ENCODE peak calls at places on chromosomes 2 and 18, in six cellular contexts. T is kidney epithelial cell, L is WERI-Rb-1, V is uterus, M is A549, O is fibroblast of pulmonary artery. K is an unnamed sample.

GRCh38 chr2:171957061-171957460 is 34.8 kb downstream of the HAT1 start:
- DNase-seq in T (no peak), L (no peak), V (no peak), M (no peak), O (peak), K (peak)

GRCh38 chr2:160076935-160077334 is 14.5 kb upstream of the PLA2R1 start:
- DNase-seq in T (no peak), L (no peak), V (no peak), M (no peak), O (no peak), K (no peak)

GRCh38 chr2:189393440-189394111 is 47.7 kb upstream of the WDR75 start:
- DNase-seq in T (peak), L (no peak), V (no peak), M (no peak), O (peak), K (peak)

GRCh38 chr2:231752056-231752455 is 29.0 kb downstream of the PDE6D start:
- DNase-seq in T (no peak), L (no peak), V (no peak), M (no peak), O (no peak), K (no peak)

GRCh38 chr2:71393216-71393615 is 60.1 kb upstream of the DYSF start:
- DNase-seq in T (no peak), L (no peak), V (no peak), M (no peak), O (no peak), K (no peak)

GRCh38 chr2:238120463-238121298 is 17.8 kb upstream of the KLHL30 start:
- DNase-seq in T (no peak), L (no peak), V (no peak), M (no peak), O (peak), K (no peak)

GRCh38 chr2:191382801-191383200 is 137.6 kb downstream of the MYO1B start:
- DNase-seq in T (no peak), L (no peak), V (no peak), M (no peak), O (peak), K (peak)

GRCh38 chr2:109384308-109385271 is 229.2 kb downstream of the SEPTIN10 start:
- DNase-seq in T (no peak), L (no peak), V (no peak), M (no peak), O (no peak), K (no peak)

GRCh38 chr18:36629095-36629604 is 199.7 kb downstream of the TPGS2 start:
- DNase-seq in T (no peak), L (no peak), V (no peak), M (no peak), O (no peak), K (no peak)

GRCh38 chr2:33287611-33288010 is 188.8 kb upstream of the RASGRP3 start:
- DNase-seq in T (no peak), L (no peak), V (no peak), M (no peak), O (no peak), K (peak)

GRCh38 chr2:26861610-26862224 is 13.8 kb downstream of the DPYSL5 start:
- DNase-seq in T (no peak), L (no peak), V (no peak), M (no peak), O (no peak), K (no peak)

GRCh38 chr18:46220116-46220515 is 115.9 kb downstream of the HAUS1 start:
- DNase-seq in T (peak), L (no peak), V (no peak), M (no peak), O (peak), K (peak)

GRCh38 chr2:86239326-86239725 is 40.1 kb downstream of the MRPL35 start:
- DNase-seq in T (no peak), L (no peak), V (no peak), M (no peak), O (no peak), K (no peak)

GRCh38 chr2:101884423-101884822 is 107.3 kb upstream of the IL1R2 start:
- DNase-seq in T (no peak), L (no peak), V (no peak), M (no peak), O (no peak), K (no peak)

GRCh38 chr2:46747297-46747818 is 168.2 kb downstream of the MCFD2 start:
- DNase-seq in T (no peak), L (no peak), V (no peak), M (no peak), O (peak), K (no peak)

GRCh38 chr2:177682006-177682405 is 289.4 kb downstream of the AGPS start:
- DNase-seq in T (no peak), L (no peak), V (no peak), M (no peak), O (no peak), K (no peak)

GRCh38 chr2:1488851-1489250 is 75.6 kb downstream of the TPO start:
- DNase-seq in T (no peak), L (no peak), V (no peak), M (no peak), O (no peak), K (no peak)

GRCh38 chr2:55779459-55780421 is 86.1 kb upstream of the PNPT1 start:
- DNase-seq in T (peak), L (no peak), V (no peak), M (peak), O (peak), K (peak)

GRCh38 chr2:205405194-205405593 is 277.1 kb upstream of the NRP2 start:
- DNase-seq in T (no peak), L (no peak), V (no peak), M (no peak), O (peak), K (peak)

GRCh38 chr18:35182151-35182550 is 58.7 kb upstream of the ZNF397 start:
- DNase-seq in T (no peak), L (no peak), V (no peak), M (no peak), O (no peak), K (no peak)

GRCh38 chr2:27020337-27020948 is 12.3 kb upstream of the TMEM214 start:
- DNase-seq in T (no peak), L (no peak), V (peak), M (no peak), O (peak), K (peak)

GRCh38 chr18:79380816-79381806 is 14.6 kb upstream of the NFATC1 start:
- DNase-seq in T (no peak), L (peak), V (peak), M (peak), O (peak), K (peak)

GRCh38 chr2:204108874-204109295 is 172.3 kb downstream of the ICOS start:
- DNase-seq in T (no peak), L (no peak), V (no peak), M (no peak), O (no peak), K (no peak)

GRCh38 chr18:22710628-22711380 is 222.3 kb upstream of the RBBP8 start:
- DNase-seq in T (no peak), L (peak), V (peak), M (peak), O (peak), K (peak)

GRCh38 chr2:219331560-219332213 is 857 bp downstream of the RESP18 start:
- DNase-seq in T (no peak), L (no peak), V (no peak), M (no peak), O (peak), K (peak)

GRCh38 chr2:189252991-189253680 is 73.6 kb upstream of the COL5A2 start:
- DNase-seq in T (no peak), L (no peak), V (no peak), M (no peak), O (no peak), K (no peak)

GRCh38 chr2:236049981-236050380 is 118.2 kb downstream of the GBX2 start:
- DNase-seq in T (no peak), L (no peak), V (no peak), M (no peak), O (no peak), K (no peak)

GRCh38 chr2:238096311-238097011 is 3.7 kb upstream of the ESPNL start:
- DNase-seq in T (no peak), L (no peak), V (no peak), M (no peak), O (no peak), K (no peak)

GRCh38 chr2:209425082-209426071 is 1.5 kb downstream of the MAP2 start:
- DNase-seq in T (peak), L (peak), V (no peak), M (peak), O (peak), K (peak)

GRCh38 chr18:76654536-76654935 is 159.5 kb upstream of the ZNF516 start:
- DNase-seq in T (no peak), L (no peak), V (no peak), M (no peak), O (no peak), K (peak)

GRCh38 chr2:9813312-9814128 is 29.8 kb upstream of the TAF1B start:
- DNase-seq in T (no peak), L (peak), V (peak), M (peak), O (peak), K (peak)

DNA sequence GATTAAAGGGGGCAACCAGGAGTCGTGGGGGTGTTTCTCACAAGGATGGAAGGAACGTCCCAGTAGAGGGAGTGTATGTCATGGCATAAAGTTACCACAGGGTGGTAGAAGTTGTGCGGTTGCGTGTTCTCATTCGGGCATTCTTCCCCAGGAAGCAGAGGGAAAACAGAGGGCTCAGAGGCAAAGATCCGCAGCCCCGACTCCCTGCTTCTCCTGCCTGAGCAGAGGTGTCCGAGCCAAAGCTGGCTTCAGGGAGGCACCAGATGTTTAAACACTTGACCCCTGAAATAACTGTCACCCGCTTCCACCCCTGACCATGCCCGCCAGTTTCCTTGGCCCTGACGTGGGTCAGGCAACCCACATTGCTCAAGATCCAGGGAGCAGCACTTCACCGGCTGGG is 83.7 kb downstream of the EN1 start:
- DNase-seq in T (no peak), L (no peak), V (no peak), M (peak), O (peak), K (peak)
- TF ChIP-seq CTCF in T (peak), L (no peak), V (no peak), M (no peak), O (peak), K (peak)

DNA sequence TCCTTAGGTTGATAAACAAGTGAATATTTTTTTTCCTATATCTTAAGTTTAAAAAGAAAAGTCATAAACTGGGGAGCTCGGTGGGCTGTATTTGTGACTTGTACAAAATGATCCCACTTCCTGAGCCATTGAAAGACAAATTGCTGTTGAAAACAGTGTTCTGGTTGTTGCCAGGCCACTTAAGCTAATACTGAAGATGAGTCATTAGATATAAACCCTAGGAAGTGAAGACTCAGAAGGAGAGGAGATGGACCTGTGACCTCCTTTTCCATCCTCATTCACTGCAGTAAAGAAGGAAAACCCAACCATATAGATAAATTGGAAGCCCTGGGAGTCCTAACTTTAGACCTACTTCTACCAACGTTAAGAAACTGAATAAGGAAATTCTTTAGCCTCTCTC is 46.2 kb upstream of the SERPINE2 start:
- DNase-seq in T (peak), L (no peak), V (no peak), M (peak), O (no peak), K (peak)
- H3K4me3 ChIP-seq in T (no peak), L (no peak), V (no peak), M (no peak), O (no peak), K (no peak)

DNA sequence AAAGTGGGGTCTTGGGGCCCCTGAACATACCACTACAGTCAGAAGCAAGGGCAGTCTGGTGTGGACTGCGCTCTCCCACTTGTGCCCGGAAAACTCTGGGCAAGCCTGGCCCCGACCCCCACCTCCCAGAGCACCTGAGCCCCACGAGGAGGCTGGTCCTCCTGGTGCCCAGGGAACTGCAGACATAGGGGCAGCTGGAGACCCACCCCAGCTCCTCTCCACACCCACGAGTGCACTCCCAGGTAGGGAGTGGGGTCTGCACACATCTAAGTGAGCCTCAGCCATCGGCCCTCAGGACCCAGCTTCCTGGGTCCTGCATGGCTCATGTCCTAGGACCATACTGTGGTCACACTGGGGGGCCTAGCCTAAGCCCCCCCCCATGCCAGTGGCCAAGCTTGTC is 16.1 kb upstream of the GPC1 start:
- DNase-seq in T (no peak), L (peak), V (no peak), M (no peak), O (no peak), K (no peak)
- TF ChIP-seq CTCF in T (no peak), L (no peak), V (no peak), M (no peak), O (no peak), K (no peak)

GRCh38 chr2:216691210-216691741 is 4.1 kb downstream of the IGFBP5 start:
- DNase-seq in T (no peak), L (peak), V (peak), M (peak), O (peak), K (peak)

GRCh38 chr2:216694201-216694825 is 1.0 kb downstream of the IGFBP5 start:
- DNase-seq in T (no peak), L (peak), V (peak), M (peak), O (peak), K (no peak)

GRCh38 chr2:216694826-216695217 is 527 bp downstream of the IGFBP5 start:
- DNase-seq in T (no peak), L (no peak), V (no peak), M (no peak), O (no peak), K (no peak)

GRCh38 chr2:216693414-216694100 is 1.8 kb downstream of the IGFBP5 start:
- DNase-seq in T (no peak), L (no peak), V (no peak), M (peak), O (no peak), K (no peak)

DNA sequence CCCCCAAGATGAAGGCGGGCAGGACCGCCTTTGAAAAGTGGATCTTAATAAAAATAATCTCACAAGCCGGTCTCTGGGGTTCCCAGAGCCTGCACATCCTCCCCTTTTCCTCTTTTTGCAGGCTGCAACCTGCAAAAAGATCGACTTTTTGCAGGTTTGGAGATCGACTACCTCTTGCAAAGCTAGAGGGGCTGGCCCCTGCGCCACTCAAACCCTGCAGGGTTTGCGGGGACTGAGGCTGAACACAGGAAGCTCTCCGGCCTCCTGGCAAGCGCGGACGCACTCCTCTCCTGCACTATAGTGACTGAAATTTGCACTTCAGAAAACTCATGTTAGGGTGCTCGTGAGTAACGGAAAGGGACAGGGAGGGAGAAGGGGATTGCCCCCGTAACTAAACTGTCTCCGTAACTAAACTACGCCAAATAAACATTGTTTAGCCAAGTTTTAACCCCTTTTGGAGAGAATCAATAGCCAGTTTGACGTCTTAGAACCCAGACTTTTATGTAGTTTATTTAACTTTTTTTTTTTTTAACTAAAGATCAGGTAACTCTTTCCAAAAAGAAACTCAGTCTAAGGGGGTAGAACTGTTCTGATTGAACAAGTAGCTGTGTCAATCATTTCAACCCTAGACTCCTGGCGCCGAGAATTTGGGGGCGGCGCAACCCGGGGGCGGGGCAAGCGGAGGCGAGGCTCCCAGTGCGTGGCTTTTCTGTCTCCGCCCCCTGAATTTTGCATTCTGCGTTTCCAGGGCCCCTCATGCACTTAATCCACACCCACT is 2.5 kb downstream of the IGFBP5 start:
- DNase-seq in T (no peak), L (peak), V (peak), M (peak), O (peak), K (no peak)
- H3K4me3 ChIP-seq in T (peak), L (peak), V (peak), M (peak), O (peak), K (peak)

DNA sequence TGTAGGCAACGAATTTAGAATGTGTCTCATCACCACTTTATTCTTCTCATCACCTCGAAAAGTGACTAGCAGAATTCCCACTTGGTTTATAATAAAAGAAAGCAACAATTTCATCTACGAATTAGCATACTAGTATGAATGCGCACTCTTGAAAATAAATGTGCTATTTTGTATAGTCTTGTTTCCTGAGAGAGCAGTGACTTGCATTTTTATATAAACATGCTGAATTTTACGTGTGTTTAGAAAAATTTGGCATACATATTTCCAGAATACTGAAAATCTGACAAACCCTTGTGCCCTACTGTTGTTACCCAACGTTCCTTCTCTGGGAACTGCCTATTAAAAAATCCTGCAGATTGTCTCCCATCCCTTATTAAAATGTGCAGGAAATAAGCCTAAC is 786.8 kb downstream of the TSN start:
- DNase-seq in T (no peak), L (no peak), V (no peak), M (no peak), O (no peak), K (no peak)
- TF ChIP-seq CTCF in T (no peak), L (no peak), V (no peak), M (no peak), O (no peak), K (no peak)

DNA sequence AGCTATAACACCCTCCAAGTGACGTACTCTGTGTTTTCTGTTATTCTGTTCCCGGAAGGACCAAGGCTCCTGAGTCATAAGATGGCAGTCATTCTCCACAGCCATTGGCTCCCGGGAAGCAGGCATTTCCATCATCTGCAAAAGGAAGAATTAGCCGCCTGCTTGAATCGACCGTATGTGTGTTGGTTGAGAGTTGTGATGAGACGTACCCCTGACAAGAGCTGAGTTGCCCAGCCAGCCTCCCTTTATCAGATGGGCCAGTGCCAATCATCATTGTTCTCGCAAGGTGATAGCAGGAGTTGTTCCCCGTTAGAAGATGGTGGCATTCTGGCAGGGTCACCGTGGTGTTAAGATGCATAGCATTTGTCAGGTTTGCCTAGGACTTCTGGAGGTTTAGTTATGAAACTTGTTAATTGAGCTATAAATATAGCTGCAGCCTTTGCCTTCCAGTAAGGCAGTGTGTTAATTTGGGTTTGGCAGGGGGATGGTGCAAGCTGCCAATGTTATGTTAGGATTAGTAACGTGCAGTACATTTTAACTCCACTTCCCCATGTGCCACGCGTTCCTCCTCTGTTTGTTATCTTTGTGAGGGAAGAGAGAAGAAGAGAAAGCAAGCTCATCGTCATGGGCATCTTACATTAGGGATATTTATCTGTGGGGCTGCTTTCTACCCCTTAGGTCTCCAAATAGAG is 652.7 kb upstream of the FANCL start:
- DNase-seq in T (no peak), L (no peak), V (no peak), M (no peak), O (no peak), K (no peak)
- H3K4me3 ChIP-seq in T (no peak), L (no peak), V (no peak), M (no peak), O (no peak), K (no peak)

GRCh38 chr2:232809349-232810124 is 33.2 kb upstream of the KCNJ13 start:
- DNase-seq in T (no peak), L (no peak), V (no peak), M (no peak), O (no peak), K (no peak)
- TF ChIP-seq CTCF in T (no peak), L (no peak), V (no peak), M (peak), O (no peak), K (no peak)

DNA sequence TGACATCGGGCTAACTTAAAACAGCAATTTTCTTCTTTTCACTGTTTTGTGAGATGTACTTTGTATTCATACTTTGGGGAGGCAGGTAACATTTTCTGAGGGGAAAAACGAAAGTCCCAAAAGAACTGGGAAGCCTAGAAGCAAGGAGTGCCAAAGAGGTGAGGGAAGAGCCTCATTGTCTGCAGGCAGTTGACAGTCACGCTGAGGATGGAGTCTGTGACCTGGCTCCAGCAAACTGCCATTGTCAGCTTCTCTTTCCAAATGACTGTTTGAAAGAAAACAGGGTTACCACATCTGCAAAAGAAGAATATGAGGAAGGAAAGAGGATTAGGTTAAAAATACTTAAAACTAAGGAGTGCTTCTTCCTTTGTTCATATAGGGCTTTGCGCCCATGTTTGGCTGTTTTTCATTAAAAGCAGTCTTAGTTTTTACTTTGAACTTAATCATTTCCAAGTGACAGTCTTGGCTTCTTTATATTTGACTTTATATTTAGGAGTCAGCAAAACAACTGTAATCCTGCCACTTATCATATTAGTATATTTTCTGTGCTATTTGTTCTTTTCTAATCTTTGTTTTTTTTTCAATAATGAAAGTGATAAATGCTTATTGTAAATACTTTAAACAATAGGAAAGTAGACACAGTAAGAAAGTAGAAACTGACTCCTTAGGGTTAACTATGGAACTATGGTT is 35.0 kb downstream of the CERS6 start:
- DNase-seq in T (no peak), L (no peak), V (no peak), M (no peak), O (no peak), K (no peak)
- H3K4me3 ChIP-seq in T (no peak), L (no peak), V (no peak), M (peak), O (no peak), K (no peak)